ENCODE peak calls at places on chromosomes 16 and 17, in seven cellular contexts. One of them, this sample, is unnamed.

GRCh38 chr17:38352245-38353083 is 820 bp downstream of the SOCS7 start:
- DNase-seq in AG10803: peak
- DNase-seq in body of pancreas: peak
- DNase-seq in activated CD8-positive, alpha-beta memory T cell treated with anti-CD3 and anti-CD28 coated beads for 4 hours: no peak
- DNase-seq in AG08396: peak
- DNase-seq in activated CD4-positive, alpha-beta memory T cell treated with anti-CD3 and anti-CD28 coated beads, Interleukin-2, amount 10 ng/mL, durations not matched to agents 7 days and 5 days: peak
- DNase-seq in NCI-H1105: no peak
- DNase-seq in this sample: no peak

GRCh38 chr16:23469814-23470213 is 16.8 kb upstream of the COG7 start:
- DNase-seq in AG10803: no peak
- DNase-seq in body of pancreas: peak
- DNase-seq in activated CD8-positive, alpha-beta memory T cell treated with anti-CD3 and anti-CD28 coated beads for 4 hours: no peak
- DNase-seq in AG08396: peak
- DNase-seq in activated CD4-positive, alpha-beta memory T cell treated with anti-CD3 and anti-CD28 coated beads, Interleukin-2, amount 10 ng/mL, durations not matched to agents 7 days and 5 days: no peak
- DNase-seq in NCI-H1105: peak
- DNase-seq in this sample: no peak

GRCh38 chr17:41532947-41533570 is 5.0 kb upstream of the KRT19 start:
- DNase-seq in AG10803: no peak
- DNase-seq in body of pancreas: no peak
- DNase-seq in activated CD8-positive, alpha-beta memory T cell treated with anti-CD3 and anti-CD28 coated beads for 4 hours: no peak
- DNase-seq in AG08396: no peak
- DNase-seq in activated CD4-positive, alpha-beta memory T cell treated with anti-CD3 and anti-CD28 coated beads, Interleukin-2, amount 10 ng/mL, durations not matched to agents 7 days and 5 days: no peak
- DNase-seq in NCI-H1105: no peak
- DNase-seq in this sample: no peak

GRCh38 chr16:12172343-12172742 is 195.8 kb downstream of the SNX29 start:
- DNase-seq in AG10803: no peak
- DNase-seq in body of pancreas: no peak
- DNase-seq in activated CD8-positive, alpha-beta memory T cell treated with anti-CD3 and anti-CD28 coated beads for 4 hours: no peak
- DNase-seq in AG08396: no peak
- DNase-seq in activated CD4-positive, alpha-beta memory T cell treated with anti-CD3 and anti-CD28 coated beads, Interleukin-2, amount 10 ng/mL, durations not matched to agents 7 days and 5 days: no peak
- DNase-seq in NCI-H1105: no peak
- DNase-seq in this sample: no peak

GRCh38 chr17:64218066-64218465 is 45.0 kb downstream of the TEX2 start:
- DNase-seq in AG10803: no peak
- DNase-seq in body of pancreas: no peak
- DNase-seq in activated CD8-positive, alpha-beta memory T cell treated with anti-CD3 and anti-CD28 coated beads for 4 hours: no peak
- DNase-seq in AG08396: no peak
- DNase-seq in activated CD4-positive, alpha-beta memory T cell treated with anti-CD3 and anti-CD28 coated beads, Interleukin-2, amount 10 ng/mL, durations not matched to agents 7 days and 5 days: no peak
- DNase-seq in NCI-H1105: no peak
- DNase-seq in this sample: no peak

GRCh38 chr17:14092808-14093207 is 23.5 kb downstream of the COX10 start:
- DNase-seq in AG10803: no peak
- DNase-seq in body of pancreas: no peak
- DNase-seq in activated CD8-positive, alpha-beta memory T cell treated with anti-CD3 and anti-CD28 coated beads for 4 hours: no peak
- DNase-seq in AG08396: no peak
- DNase-seq in activated CD4-positive, alpha-beta memory T cell treated with anti-CD3 and anti-CD28 coated beads, Interleukin-2, amount 10 ng/mL, durations not matched to agents 7 days and 5 days: no peak
- DNase-seq in NCI-H1105: no peak
- DNase-seq in this sample: no peak

GRCh38 chr16:70648606-70649005 is 2.2 kb downstream of the IL34 start:
- DNase-seq in AG10803: no peak
- DNase-seq in body of pancreas: no peak
- DNase-seq in activated CD8-positive, alpha-beta memory T cell treated with anti-CD3 and anti-CD28 coated beads for 4 hours: no peak
- DNase-seq in AG08396: no peak
- DNase-seq in activated CD4-positive, alpha-beta memory T cell treated with anti-CD3 and anti-CD28 coated beads, Interleukin-2, amount 10 ng/mL, durations not matched to agents 7 days and 5 days: no peak
- DNase-seq in NCI-H1105: no peak
- DNase-seq in this sample: no peak

GRCh38 chr17:77770331-77771105 is 188.0 kb upstream of the TNRC6C start:
- DNase-seq in AG10803: peak
- DNase-seq in body of pancreas: no peak
- DNase-seq in activated CD8-positive, alpha-beta memory T cell treated with anti-CD3 and anti-CD28 coated beads for 4 hours: no peak
- DNase-seq in AG08396: no peak
- DNase-seq in activated CD4-positive, alpha-beta memory T cell treated with anti-CD3 and anti-CD28 coated beads, Interleukin-2, amount 10 ng/mL, durations not matched to agents 7 days and 5 days: no peak
- DNase-seq in NCI-H1105: no peak
- DNase-seq in this sample: no peak

GRCh38 chr17:76544916-76545365 is 5.1 kb downstream of the PRCD start:
- DNase-seq in AG10803: no peak
- DNase-seq in body of pancreas: no peak
- DNase-seq in activated CD8-positive, alpha-beta memory T cell treated with anti-CD3 and anti-CD28 coated beads for 4 hours: no peak
- DNase-seq in AG08396: no peak
- DNase-seq in activated CD4-positive, alpha-beta memory T cell treated with anti-CD3 and anti-CD28 coated beads, Interleukin-2, amount 10 ng/mL, durations not matched to agents 7 days and 5 days: no peak
- DNase-seq in NCI-H1105: no peak
- DNase-seq in this sample: no peak

GRCh38 chr17:18261146-18261515 is 669 bp downstream of the MIEF2 start:
- DNase-seq in AG10803: peak
- DNase-seq in body of pancreas: peak
- DNase-seq in activated CD8-positive, alpha-beta memory T cell treated with anti-CD3 and anti-CD28 coated beads for 4 hours: no peak
- DNase-seq in AG08396: peak
- DNase-seq in activated CD4-positive, alpha-beta memory T cell treated with anti-CD3 and anti-CD28 coated beads, Interleukin-2, amount 10 ng/mL, durations not matched to agents 7 days and 5 days: peak
- DNase-seq in NCI-H1105: no peak
- DNase-seq in this sample: peak

GRCh38 chr17:72150632-72151460 is 30.0 kb downstream of the SOX9 start:
- DNase-seq in AG10803: peak
- DNase-seq in body of pancreas: no peak
- DNase-seq in activated CD8-positive, alpha-beta memory T cell treated with anti-CD3 and anti-CD28 coated beads for 4 hours: no peak
- DNase-seq in AG08396: no peak
- DNase-seq in activated CD4-positive, alpha-beta memory T cell treated with anti-CD3 and anti-CD28 coated beads, Interleukin-2, amount 10 ng/mL, durations not matched to agents 7 days and 5 days: no peak
- DNase-seq in NCI-H1105: no peak
- DNase-seq in this sample: no peak

GRCh38 chr17:77556408-77557068 is 402.0 kb upstream of the TNRC6C start:
- DNase-seq in AG10803: no peak
- DNase-seq in body of pancreas: no peak
- DNase-seq in activated CD8-positive, alpha-beta memory T cell treated with anti-CD3 and anti-CD28 coated beads for 4 hours: no peak
- DNase-seq in AG08396: no peak
- DNase-seq in activated CD4-positive, alpha-beta memory T cell treated with anti-CD3 and anti-CD28 coated beads, Interleukin-2, amount 10 ng/mL, durations not matched to agents 7 days and 5 days: no peak
- DNase-seq in NCI-H1105: no peak
- DNase-seq in this sample: no peak

GRCh38 chr17:12634789-12635414 is 30.8 kb upstream of the MYOCD start:
- DNase-seq in AG10803: no peak
- DNase-seq in body of pancreas: no peak
- DNase-seq in activated CD8-positive, alpha-beta memory T cell treated with anti-CD3 and anti-CD28 coated beads for 4 hours: no peak
- DNase-seq in AG08396: no peak
- DNase-seq in activated CD4-positive, alpha-beta memory T cell treated with anti-CD3 and anti-CD28 coated beads, Interleukin-2, amount 10 ng/mL, durations not matched to agents 7 days and 5 days: no peak
- DNase-seq in NCI-H1105: no peak
- DNase-seq in this sample: no peak

GRCh38 chr16:30967795-30968194 is 10.2 kb downstream of the SETD1A start:
- DNase-seq in AG10803: no peak
- DNase-seq in body of pancreas: no peak
- DNase-seq in activated CD8-positive, alpha-beta memory T cell treated with anti-CD3 and anti-CD28 coated beads for 4 hours: no peak
- DNase-seq in AG08396: no peak
- DNase-seq in activated CD4-positive, alpha-beta memory T cell treated with anti-CD3 and anti-CD28 coated beads, Interleukin-2, amount 10 ng/mL, durations not matched to agents 7 days and 5 days: no peak
- DNase-seq in NCI-H1105: no peak
- DNase-seq in this sample: no peak

GRCh38 chr17:40534431-40535189 is 30.7 kb downstream of the CCR7 start:
- DNase-seq in AG10803: peak
- DNase-seq in body of pancreas: no peak
- DNase-seq in activated CD8-positive, alpha-beta memory T cell treated with anti-CD3 and anti-CD28 coated beads for 4 hours: no peak
- DNase-seq in AG08396: no peak
- DNase-seq in activated CD4-positive, alpha-beta memory T cell treated with anti-CD3 and anti-CD28 coated beads, Interleukin-2, amount 10 ng/mL, durations not matched to agents 7 days and 5 days: no peak
- DNase-seq in NCI-H1105: no peak
- DNase-seq in this sample: no peak

GRCh38 chr17:27623578-27623977 is 7.4 kb upstream of the LGALS9 start:
- DNase-seq in AG10803: no peak
- DNase-seq in body of pancreas: no peak
- DNase-seq in activated CD8-positive, alpha-beta memory T cell treated with anti-CD3 and anti-CD28 coated beads for 4 hours: no peak
- DNase-seq in AG08396: no peak
- DNase-seq in activated CD4-positive, alpha-beta memory T cell treated with anti-CD3 and anti-CD28 coated beads, Interleukin-2, amount 10 ng/mL, durations not matched to agents 7 days and 5 days: no peak
- DNase-seq in NCI-H1105: no peak
- DNase-seq in this sample: no peak

GRCh38 chr16:50539822-50540710 is 8.1 kb upstream of the NKD1 start:
- DNase-seq in AG10803: no peak
- DNase-seq in body of pancreas: no peak
- DNase-seq in activated CD8-positive, alpha-beta memory T cell treated with anti-CD3 and anti-CD28 coated beads for 4 hours: no peak
- DNase-seq in AG08396: no peak
- DNase-seq in activated CD4-positive, alpha-beta memory T cell treated with anti-CD3 and anti-CD28 coated beads, Interleukin-2, amount 10 ng/mL, durations not matched to agents 7 days and 5 days: no peak
- DNase-seq in NCI-H1105: peak
- DNase-seq in this sample: no peak

GRCh38 chr17:44569459-44569858 is 12.2 kb downstream of the FZD2 start:
- DNase-seq in AG10803: no peak
- DNase-seq in body of pancreas: no peak
- DNase-seq in activated CD8-positive, alpha-beta memory T cell treated with anti-CD3 and anti-CD28 coated beads for 4 hours: no peak
- DNase-seq in AG08396: no peak
- DNase-seq in activated CD4-positive, alpha-beta memory T cell treated with anti-CD3 and anti-CD28 coated beads, Interleukin-2, amount 10 ng/mL, durations not matched to agents 7 days and 5 days: no peak
- DNase-seq in NCI-H1105: no peak
- DNase-seq in this sample: no peak

GRCh38 chr17:73989671-73990070 is 213.8 kb upstream of the RPL38 start:
- DNase-seq in AG10803: no peak
- DNase-seq in body of pancreas: no peak
- DNase-seq in activated CD8-positive, alpha-beta memory T cell treated with anti-CD3 and anti-CD28 coated beads for 4 hours: no peak
- DNase-seq in AG08396: no peak
- DNase-seq in activated CD4-positive, alpha-beta memory T cell treated with anti-CD3 and anti-CD28 coated beads, Interleukin-2, amount 10 ng/mL, durations not matched to agents 7 days and 5 days: no peak
- DNase-seq in NCI-H1105: no peak
- DNase-seq in this sample: no peak

GRCh38 chr16:72101195-72101594 is 7.5 kb downstream of the DHX38 start:
- DNase-seq in AG10803: no peak
- DNase-seq in body of pancreas: peak
- DNase-seq in activated CD8-positive, alpha-beta memory T cell treated with anti-CD3 and anti-CD28 coated beads for 4 hours: no peak
- DNase-seq in AG08396: no peak
- DNase-seq in activated CD4-positive, alpha-beta memory T cell treated with anti-CD3 and anti-CD28 coated beads, Interleukin-2, amount 10 ng/mL, durations not matched to agents 7 days and 5 days: no peak
- DNase-seq in NCI-H1105: no peak
- DNase-seq in this sample: no peak

GRCh38 chr16:85391175-85391707 is 221.9 kb upstream of the GSE1 start:
- DNase-seq in AG10803: no peak
- DNase-seq in body of pancreas: no peak
- DNase-seq in activated CD8-positive, alpha-beta memory T cell treated with anti-CD3 and anti-CD28 coated beads for 4 hours: no peak
- DNase-seq in AG08396: no peak
- DNase-seq in activated CD4-positive, alpha-beta memory T cell treated with anti-CD3 and anti-CD28 coated beads, Interleukin-2, amount 10 ng/mL, durations not matched to agents 7 days and 5 days: no peak
- DNase-seq in NCI-H1105: no peak
- DNase-seq in this sample: no peak

GRCh38 chr17:45096926-45097325 is 35.4 kb downstream of the PLCD3 start:
- DNase-seq in AG10803: no peak
- DNase-seq in body of pancreas: no peak
- DNase-seq in activated CD8-positive, alpha-beta memory T cell treated with anti-CD3 and anti-CD28 coated beads for 4 hours: no peak
- DNase-seq in AG08396: no peak
- DNase-seq in activated CD4-positive, alpha-beta memory T cell treated with anti-CD3 and anti-CD28 coated beads, Interleukin-2, amount 10 ng/mL, durations not matched to agents 7 days and 5 days: no peak
- DNase-seq in NCI-H1105: no peak
- DNase-seq in this sample: no peak

GRCh38 chr16:68073902-68074760 is 11.0 kb upstream of the NFATC3 start:
- DNase-seq in AG10803: no peak
- DNase-seq in body of pancreas: no peak
- DNase-seq in activated CD8-positive, alpha-beta memory T cell treated with anti-CD3 and anti-CD28 coated beads for 4 hours: no peak
- DNase-seq in AG08396: no peak
- DNase-seq in activated CD4-positive, alpha-beta memory T cell treated with anti-CD3 and anti-CD28 coated beads, Interleukin-2, amount 10 ng/mL, durations not matched to agents 7 days and 5 days: no peak
- DNase-seq in NCI-H1105: no peak
- DNase-seq in this sample: no peak

GRCh38 chr16:88940196-88941050 is 36.6 kb downstream of the CBFA2T3 start:
- DNase-seq in AG10803: no peak
- DNase-seq in body of pancreas: peak
- DNase-seq in activated CD8-positive, alpha-beta memory T cell treated with anti-CD3 and anti-CD28 coated beads for 4 hours: no peak
- DNase-seq in AG08396: no peak
- DNase-seq in activated CD4-positive, alpha-beta memory T cell treated with anti-CD3 and anti-CD28 coated beads, Interleukin-2, amount 10 ng/mL, durations not matched to agents 7 days and 5 days: no peak
- DNase-seq in NCI-H1105: no peak
- DNase-seq in this sample: peak

GRCh38 chr17:77208217-77208808 is 67.5 kb downstream of the SEC14L1 start:
- DNase-seq in AG10803: peak
- DNase-seq in body of pancreas: peak
- DNase-seq in activated CD8-positive, alpha-beta memory T cell treated with anti-CD3 and anti-CD28 coated beads for 4 hours: no peak
- DNase-seq in AG08396: peak
- DNase-seq in activated CD4-positive, alpha-beta memory T cell treated with anti-CD3 and anti-CD28 coated beads, Interleukin-2, amount 10 ng/mL, durations not matched to agents 7 days and 5 days: no peak
- DNase-seq in NCI-H1105: no peak
- DNase-seq in this sample: no peak

GRCh38 chr16:7458144-7458543 is 125.5 kb downstream of the RBFOX1 start:
- DNase-seq in AG10803: no peak
- DNase-seq in body of pancreas: peak
- DNase-seq in activated CD8-positive, alpha-beta memory T cell treated with anti-CD3 and anti-CD28 coated beads for 4 hours: no peak
- DNase-seq in AG08396: no peak
- DNase-seq in activated CD4-positive, alpha-beta memory T cell treated with anti-CD3 and anti-CD28 coated beads, Interleukin-2, amount 10 ng/mL, durations not matched to agents 7 days and 5 days: no peak
- DNase-seq in NCI-H1105: no peak
- DNase-seq in this sample: no peak

GRCh38 chr16:76705883-76706282 is 428.7 kb downstream of the CNTNAP4 start:
- DNase-seq in AG10803: no peak
- DNase-seq in body of pancreas: no peak
- DNase-seq in activated CD8-positive, alpha-beta memory T cell treated with anti-CD3 and anti-CD28 coated beads for 4 hours: no peak
- DNase-seq in AG08396: no peak
- DNase-seq in activated CD4-positive, alpha-beta memory T cell treated with anti-CD3 and anti-CD28 coated beads, Interleukin-2, amount 10 ng/mL, durations not matched to agents 7 days and 5 days: no peak
- DNase-seq in NCI-H1105: no peak
- DNase-seq in this sample: no peak

GRCh38 chr17:15392326-15392739 is 50.9 kb upstream of the TEKT3 start:
- DNase-seq in AG10803: peak
- DNase-seq in body of pancreas: no peak
- DNase-seq in activated CD8-positive, alpha-beta memory T cell treated with anti-CD3 and anti-CD28 coated beads for 4 hours: no peak
- DNase-seq in AG08396: peak
- DNase-seq in activated CD4-positive, alpha-beta memory T cell treated with anti-CD3 and anti-CD28 coated beads, Interleukin-2, amount 10 ng/mL, durations not matched to agents 7 days and 5 days: no peak
- DNase-seq in NCI-H1105: no peak
- DNase-seq in this sample: no peak

GRCh38 chr17:71759422-71760060 is 361.3 kb upstream of the SOX9 start:
- DNase-seq in AG10803: no peak
- DNase-seq in body of pancreas: no peak
- DNase-seq in activated CD8-positive, alpha-beta memory T cell treated with anti-CD3 and anti-CD28 coated beads for 4 hours: no peak
- DNase-seq in AG08396: no peak
- DNase-seq in activated CD4-positive, alpha-beta memory T cell treated with anti-CD3 and anti-CD28 coated beads, Interleukin-2, amount 10 ng/mL, durations not matched to agents 7 days and 5 days: no peak
- DNase-seq in NCI-H1105: no peak
- DNase-seq in this sample: no peak

GRCh38 chr17:65850486-65850885 is 289.0 kb upstream of the AXIN2 start:
- DNase-seq in AG10803: peak
- DNase-seq in body of pancreas: no peak
- DNase-seq in activated CD8-positive, alpha-beta memory T cell treated with anti-CD3 and anti-CD28 coated beads for 4 hours: no peak
- DNase-seq in AG08396: peak
- DNase-seq in activated CD4-positive, alpha-beta memory T cell treated with anti-CD3 and anti-CD28 coated beads, Interleukin-2, amount 10 ng/mL, durations not matched to agents 7 days and 5 days: no peak
- DNase-seq in NCI-H1105: no peak
- DNase-seq in this sample: no peak

GRCh38 chr16:19696312-19696711 is 21.7 kb downstream of the KNOP1 start:
- DNase-seq in AG10803: peak
- DNase-seq in body of pancreas: peak
- DNase-seq in activated CD8-positive, alpha-beta memory T cell treated with anti-CD3 and anti-CD28 coated beads for 4 hours: peak
- DNase-seq in AG08396: peak
- DNase-seq in activated CD4-positive, alpha-beta memory T cell treated with anti-CD3 and anti-CD28 coated beads, Interleukin-2, amount 10 ng/mL, durations not matched to agents 7 days and 5 days: peak
- DNase-seq in NCI-H1105: peak
- DNase-seq in this sample: no peak

GRCh38 chr16:31052131-31052530 is 18.8 kb downstream of the STX4 start:
- DNase-seq in AG10803: peak
- DNase-seq in body of pancreas: no peak
- DNase-seq in activated CD8-positive, alpha-beta memory T cell treated with anti-CD3 and anti-CD28 coated beads for 4 hours: no peak
- DNase-seq in AG08396: peak
- DNase-seq in activated CD4-positive, alpha-beta memory T cell treated with anti-CD3 and anti-CD28 coated beads, Interleukin-2, amount 10 ng/mL, durations not matched to agents 7 days and 5 days: no peak
- DNase-seq in NCI-H1105: no peak
- DNase-seq in this sample: no peak

GRCh38 chr17:71922439-71922838 is 198.4 kb upstream of the SOX9 start:
- DNase-seq in AG10803: peak
- DNase-seq in body of pancreas: no peak
- DNase-seq in activated CD8-positive, alpha-beta memory T cell treated with anti-CD3 and anti-CD28 coated beads for 4 hours: no peak
- DNase-seq in AG08396: peak
- DNase-seq in activated CD4-positive, alpha-beta memory T cell treated with anti-CD3 and anti-CD28 coated beads, Interleukin-2, amount 10 ng/mL, durations not matched to agents 7 days and 5 days: no peak
- DNase-seq in NCI-H1105: no peak
- DNase-seq in this sample: no peak

GRCh38 chr16:27189335-27189972 is 13.9 kb upstream of the KDM8 start:
- DNase-seq in AG10803: no peak
- DNase-seq in body of pancreas: peak
- DNase-seq in activated CD8-positive, alpha-beta memory T cell treated with anti-CD3 and anti-CD28 coated beads for 4 hours: no peak
- DNase-seq in AG08396: no peak
- DNase-seq in activated CD4-positive, alpha-beta memory T cell treated with anti-CD3 and anti-CD28 coated beads, Interleukin-2, amount 10 ng/mL, durations not matched to agents 7 days and 5 days: no peak
- DNase-seq in NCI-H1105: no peak
- DNase-seq in this sample: no peak